ENCODE peak calls at places on chromosomes 5 and 9, in ten cellular contexts. L, X, W, Z, M, D, Y, V, I and N are unnamed samples.

GRCh38 chr9:106575903-106576755 is 286.8 kb upstream of the ZNF462 start:
- DNase-seq in D (no peak), M (no peak), I (no peak), W (no peak), Z (no peak), V (no peak), X (peak), Y (no peak), L (no peak), N (no peak)

GRCh38 chr9:130003943-130004552 is 38.9 kb downstream of the FNBP1 start:
- DNase-seq in W (no peak), V (no peak), X (no peak), M (no peak), Z (no peak), L (no peak), I (no peak), Y (no peak), D (no peak), N (no peak)

GRCh38 chr5:142748568-142749249 is 21.5 kb upstream of the ARHGAP26 start:
- DNase-seq in D (peak), Y (peak), L (peak), X (peak), V (no peak), W (no peak), M (no peak), Z (no peak), I (peak), N (peak)

GRCh38 chr5:42992035-42992570 is 48.0 kb downstream of the ANXA2R start:
- DNase-seq in W (peak), V (peak), D (peak), Z (peak), X (peak), M (no peak), L (no peak), Y (peak), I (peak), N (peak)

GRCh38 chr9:32704343-32704742 is 68.9 kb upstream of the TAF1L start:
- DNase-seq in M (no peak), D (no peak), L (no peak), I (no peak), X (no peak), Z (no peak), V (no peak), W (no peak), Y (no peak), N (no peak)

GRCh38 chr5:38719916-38720315 is 125.9 kb upstream of the OSMR start:
- DNase-seq in Y (no peak), V (no peak), I (no peak), L (no peak), X (no peak), M (peak), D (no peak), Z (peak), W (peak), N (no peak)

GRCh38 chr5:39716532-39716971 is 291.8 kb upstream of the DAB2 start:
- DNase-seq in L (peak), Y (peak), Z (peak), D (no peak), X (peak), V (peak), W (peak), I (peak), M (no peak), N (peak)

GRCh38 chr9:130857864-130858730 is 23.0 kb downstream of the ABL1 start:
- DNase-seq in M (peak), X (no peak), Y (no peak), W (peak), D (no peak), I (no peak), L (peak), V (no peak), Z (peak), N (no peak)

GRCh38 chr5:28914302-28914701 is 1875.9 kb upstream of the CDH9 start:
- DNase-seq in V (no peak), X (no peak), D (no peak), L (no peak), Y (no peak), M (no peak), W (no peak), I (no peak), Z (no peak), N (no peak)

GRCh38 chr9:13127164-13127563 is 152.3 kb downstream of the MPDZ start:
- DNase-seq in Z (no peak), L (no peak), I (no peak), V (no peak), Y (no peak), X (no peak), W (peak), D (no peak), M (no peak), N (no peak)

GRCh38 chr5:120803282-120803681 is 339.2 kb downstream of the PRR16 start:
- DNase-seq in M (no peak), Z (peak), X (no peak), I (no peak), Y (no peak), V (no peak), D (no peak), L (peak), W (peak), N (no peak)

GRCh38 chr9:109064963-109065701 is 51.8 kb upstream of the CTNNAL1 start:
- DNase-seq in L (no peak), Z (peak), I (no peak), Y (no peak), M (no peak), X (no peak), V (no peak), W (no peak), D (no peak), N (no peak)

GRCh38 chr5:151313357-151313756 is 9.8 kb upstream of the SLC36A3 start:
- DNase-seq in M (no peak), L (no peak), D (no peak), V (no peak), Z (no peak), W (no peak), X (no peak), Y (no peak), I (no peak), N (no peak)

GRCh38 chr5:122063836-122064235 is 14.2 kb downstream of the LOX start:
- DNase-seq in W (no peak), D (no peak), I (no peak), Y (no peak), X (no peak), V (no peak), Z (peak), M (no peak), L (no peak), N (no peak)

GRCh38 chr5:115657883-115658233 is 32.0 kb upstream of the TMED7 start:
- DNase-seq in W (peak), X (no peak), Y (no peak), L (no peak), Z (peak), D (no peak), M (peak), I (no peak), V (no peak), N (no peak)

GRCh38 chr5:619444-619843 is 7.3 kb downstream of the CEP72 start:
- DNase-seq in L (no peak), X (no peak), W (no peak), D (no peak), Z (no peak), M (no peak), V (no peak), Y (no peak), I (no peak), N (no peak)

GRCh38 chr9:132155514-132155913 is 6.3 kb upstream of the NTNG2 start:
- DNase-seq in D (no peak), M (no peak), L (no peak), I (no peak), Y (no peak), W (no peak), Z (no peak), V (no peak), X (no peak), N (no peak)

GRCh38 chr9:74494490-74494889 is 2.6 kb upstream of the RORB start:
- DNase-seq in W (no peak), Y (no peak), M (no peak), V (no peak), L (no peak), D (no peak), Z (no peak), I (no peak), X (no peak), N (no peak)

GRCh38 chr5:37889612-37890317 is 49.9 kb upstream of the GDNF start:
- DNase-seq in X (peak), I (no peak), V (no peak), D (no peak), L (no peak), Y (no peak), Z (peak), M (peak), W (peak), N (no peak)

GRCh38 chr5:73596705-73597328 is 29.2 kb upstream of the ARHGEF28 start:
- DNase-seq in Z (peak), Y (no peak), M (no peak), L (peak), W (no peak), I (no peak), V (no peak), D (no peak), X (peak), N (peak)

GRCh38 chr9:108278341-108278740 is 577.4 kb downstream of the ACTL7B start:
- DNase-seq in D (no peak), V (no peak), M (no peak), W (no peak), Z (no peak), X (no peak), I (no peak), L (no peak), Y (no peak), N (no peak)

GRCh38 chr9:32251539-32251938 is 132.9 kb upstream of the ACO1 start:
- DNase-seq in L (peak), Y (peak), D (no peak), W (peak), V (no peak), X (peak), I (peak), Z (peak), M (no peak), N (peak)

GRCh38 chr5:80686757-80687156 is 32.0 kb upstream of the DHFR start:
- DNase-seq in X (no peak), M (no peak), Z (peak), W (peak), D (no peak), I (no peak), V (no peak), Y (peak), L (peak), N (no peak)

GRCh38 chr5:137491121-137491520 is 8.0 kb downstream of the SPOCK1 start:
- DNase-seq in W (no peak), X (no peak), Z (peak), D (no peak), I (no peak), V (no peak), M (no peak), Y (no peak), L (no peak), N (no peak)

GRCh38 chr9:85004818-85005413 is 335.4 kb downstream of the NTRK2 start:
- DNase-seq in L (no peak), X (no peak), W (no peak), Y (no peak), V (no peak), Z (no peak), M (no peak), D (no peak), I (no peak), N (no peak)

GRCh38 chr9:88527626-88528025 is 7.4 kb upstream of the NXNL2 start:
- DNase-seq in M (no peak), W (no peak), Z (no peak), Y (no peak), L (no peak), X (no peak), V (no peak), D (no peak), I (no peak), N (no peak)

GRCh38 chr5:56302027-56302426 is 68.9 kb upstream of the ANKRD55 start:
- DNase-seq in V (no peak), D (no peak), Y (no peak), I (no peak), L (no peak), W (no peak), Z (peak), X (no peak), M (no peak), N (no peak)

GRCh38 chr5:146240951-146241350 is 37.5 kb downstream of the RBM27 start:
- DNase-seq in D (no peak), X (no peak), L (no peak), V (no peak), I (no peak), Y (no peak), W (peak), M (no peak), Z (no peak), N (no peak)

GRCh38 chr5:143177263-143177994 is 226.1 kb downstream of the NR3C1 start:
- DNase-seq in Z (peak), Y (no peak), X (no peak), W (peak), D (no peak), M (peak), L (peak), V (no peak), I (no peak), N (peak)

GRCh38 chr5:173804579-173804978 is 83.6 kb upstream of the CPEB4 start:
- DNase-seq in D (no peak), Y (no peak), Z (no peak), M (no peak), L (no peak), I (no peak), W (no peak), V (no peak), X (no peak), N (no peak)

GRCh38 chr5:343461-344401 is 22.2 kb downstream of the AHRR start:
- DNase-seq in M (no peak), Z (peak), Y (peak), I (peak), X (peak), L (no peak), D (no peak), W (peak), V (peak), N (peak)

GRCh38 chr5:112735702-112736101 is 2.0 kb upstream of the APC start:
- DNase-seq in Z (peak), L (no peak), W (peak), V (no peak), X (no peak), M (peak), D (no peak), I (no peak), Y (no peak), N (no peak)

GRCh38 chr5:109310315-109310714 is 99.5 kb downstream of the PJA2 start:
- DNase-seq in M (no peak), L (no peak), Y (no peak), V (no peak), W (no peak), Z (no peak), X (no peak), I (no peak), D (no peak), N (no peak)

GRCh38 chr9:135248111-135248510 is 160.6 kb downstream of the OLFM1 start:
- DNase-seq in L (no peak), W (no peak), Z (no peak), V (no peak), D (no peak), Y (no peak), I (no peak), M (no peak), X (peak), N (peak)

GRCh38 chr5:73322453-73323076 is 126.0 kb downstream of the FOXD1 start:
- DNase-seq in M (no peak), Z (no peak), L (no peak), D (no peak), V (no peak), W (no peak), X (no peak), Y (no peak), I (no peak), N (no peak)

GRCh38 chr9:90141723-90142122 is 500.9 kb downstream of the DIRAS2 start:
- DNase-seq in I (no peak), V (no peak), D (no peak), W (no peak), X (no peak), M (no peak), L (peak), Z (peak), Y (peak), N (peak)